ENCODE peak calls at places on chromosomes 11 and 22, in seven cellular contexts. L, W, E, U, P, S and T are unnamed samples.

GRCh38 chr11:72308226-72309073 is 64.5 kb upstream of the PHOX2A start:
- DNase-seq in L (peak), W (peak), E (no peak), U (peak), P (peak), S (peak), T (peak)

GRCh38 chr11:67347964-67348749 is 5.2 kb downstream of the POLD4 start:
- DNase-seq in L (peak), W (no peak), E (no peak), U (no peak), P (peak), S (no peak), T (no peak)

GRCh38 chr11:196786-197731 is 4.2 kb downstream of the SCGB1C1 start:
- DNase-seq in L (no peak), W (no peak), E (no peak), U (no peak), P (no peak), S (no peak), T (no peak)

GRCh38 chr22:17847360-17848078 is 73.2 kb upstream of the BID start:
- DNase-seq in L (no peak), W (no peak), E (no peak), U (no peak), P (peak), S (no peak), T (no peak)

GRCh38 chr11:121450424-121450823 is 1.7 kb upstream of the SORL1 start:
- DNase-seq in L (no peak), W (no peak), E (no peak), U (no peak), P (no peak), S (no peak), T (no peak)

GRCh38 chr22:20268350-20269012 is 363 bp upstream of the RTN4R start:
- DNase-seq in L (peak), W (peak), E (peak), U (no peak), P (peak), S (peak), T (peak)

GRCh38 chr11:76229690-76230240 is 23.5 kb upstream of the WNT11 start:
- DNase-seq in L (no peak), W (no peak), E (no peak), U (no peak), P (no peak), S (no peak), T (no peak)

GRCh38 chr11:107157146-107157808 is 139.0 kb upstream of the GUCY1A2 start:
- DNase-seq in L (no peak), W (no peak), E (no peak), U (no peak), P (peak), S (no peak), T (no peak)

GRCh38 chr11:297666-298405 is 1.5 kb downstream of the IFITM5 start:
- DNase-seq in L (peak), W (peak), E (no peak), U (no peak), P (no peak), S (no peak), T (no peak)

GRCh38 chr11:128603003-128603715 is 15.8 kb upstream of the ETS1 start:
- DNase-seq in L (no peak), W (no peak), E (no peak), U (no peak), P (no peak), S (no peak), T (no peak)